ENCODE peak calls at places on chromosomes 2 and 18, in six cellular contexts. One of them, this sample, is unnamed.

GRCh38 chr18:45657357-45658335 is 42.4 kb downstream of the SLC14A2 start:
- DNase-seq in choroid plexus epithelial cell: peak
- DNase-seq in NB4: peak
- DNase-seq in HCT116: no peak
- DNase-seq in uterus: no peak
- DNase-seq in chondrocyte: no peak
- DNase-seq in this sample: no peak

GRCh38 chr2:20288941-20289340 is 61.7 kb downstream of the PUM2 start:
- DNase-seq in choroid plexus epithelial cell: peak
- DNase-seq in NB4: no peak
- DNase-seq in HCT116: peak
- DNase-seq in uterus: no peak
- DNase-seq in chondrocyte: no peak
- DNase-seq in this sample: no peak

GRCh38 chr2:126933707-126934106 is 35.0 kb downstream of the TEX51 start:
- DNase-seq in choroid plexus epithelial cell: no peak
- DNase-seq in NB4: no peak
- DNase-seq in HCT116: no peak
- DNase-seq in uterus: no peak
- DNase-seq in chondrocyte: no peak
- DNase-seq in this sample: no peak

GRCh38 chr18:908631-909621 is 4.3 kb downstream of the ADCYAP1 start:
- DNase-seq in choroid plexus epithelial cell: no peak
- DNase-seq in NB4: no peak
- DNase-seq in HCT116: no peak
- DNase-seq in uterus: no peak
- DNase-seq in chondrocyte: no peak
- DNase-seq in this sample: no peak

GRCh38 chr2:121776885-121777698 is 21.6 kb downstream of the TSN start:
- DNase-seq in choroid plexus epithelial cell: no peak
- DNase-seq in NB4: no peak
- DNase-seq in HCT116: no peak
- DNase-seq in uterus: no peak
- DNase-seq in chondrocyte: no peak
- DNase-seq in this sample: no peak

GRCh38 chr2:241118727-241119505 is 16.8 kb upstream of the MTERF4 start:
- DNase-seq in choroid plexus epithelial cell: no peak
- DNase-seq in NB4: no peak
- DNase-seq in HCT116: no peak
- DNase-seq in uterus: no peak
- DNase-seq in chondrocyte: peak
- DNase-seq in this sample: no peak

GRCh38 chr2:175601969-175602368 is 400.1 kb downstream of the LNPK start:
- DNase-seq in choroid plexus epithelial cell: no peak
- DNase-seq in NB4: no peak
- DNase-seq in HCT116: no peak
- DNase-seq in uterus: no peak
- DNase-seq in chondrocyte: no peak
- DNase-seq in this sample: no peak

GRCh38 chr2:218607436-218608115 is at the start of gene PLCD4:
- DNase-seq in choroid plexus epithelial cell: peak
- DNase-seq in NB4: no peak
- DNase-seq in HCT116: no peak
- DNase-seq in uterus: no peak
- DNase-seq in chondrocyte: no peak
- DNase-seq in this sample: no peak

GRCh38 chr18:6039055-6039454 is 143.7 kb upstream of the TMEM200C start:
- DNase-seq in choroid plexus epithelial cell: peak
- DNase-seq in NB4: no peak
- DNase-seq in HCT116: no peak
- DNase-seq in uterus: no peak
- DNase-seq in chondrocyte: no peak
- DNase-seq in this sample: no peak

GRCh38 chr2:51018145-51018544 is 13.8 kb downstream of the NRXN1 start:
- DNase-seq in choroid plexus epithelial cell: no peak
- DNase-seq in NB4: no peak
- DNase-seq in HCT116: no peak
- DNase-seq in uterus: no peak
- DNase-seq in chondrocyte: no peak
- DNase-seq in this sample: no peak

GRCh38 chr18:70028084-70028483 is 80.4 kb upstream of the CD226 start:
- DNase-seq in choroid plexus epithelial cell: no peak
- DNase-seq in NB4: no peak
- DNase-seq in HCT116: no peak
- DNase-seq in uterus: no peak
- DNase-seq in chondrocyte: no peak
- DNase-seq in this sample: no peak

GRCh38 chr18:71998547-71998946 is 545.6 kb downstream of the CBLN2 start:
- DNase-seq in choroid plexus epithelial cell: no peak
- DNase-seq in NB4: no peak
- DNase-seq in HCT116: no peak
- DNase-seq in uterus: no peak
- DNase-seq in chondrocyte: no peak
- DNase-seq in this sample: no peak

GRCh38 chr2:21599417-21599816 is 475.6 kb downstream of the TDRD15 start:
- DNase-seq in choroid plexus epithelial cell: no peak
- DNase-seq in NB4: no peak
- DNase-seq in HCT116: no peak
- DNase-seq in uterus: no peak
- DNase-seq in chondrocyte: no peak
- DNase-seq in this sample: no peak

GRCh38 chr2:177806025-177806424 is 266.6 kb downstream of the PDE11A start:
- DNase-seq in choroid plexus epithelial cell: peak
- DNase-seq in NB4: no peak
- DNase-seq in HCT116: no peak
- DNase-seq in uterus: no peak
- DNase-seq in chondrocyte: no peak
- DNase-seq in this sample: no peak

GRCh38 chr2:11753886-11754704 is 7.7 kb downstream of the LPIN1 start:
- DNase-seq in choroid plexus epithelial cell: peak
- DNase-seq in NB4: peak
- DNase-seq in HCT116: no peak
- DNase-seq in uterus: peak
- DNase-seq in chondrocyte: no peak
- DNase-seq in this sample: peak

GRCh38 chr2:177733322-177733855 is 339.2 kb downstream of the PDE11A start:
- DNase-seq in choroid plexus epithelial cell: no peak
- DNase-seq in NB4: no peak
- DNase-seq in HCT116: no peak
- DNase-seq in uterus: no peak
- DNase-seq in chondrocyte: no peak
- DNase-seq in this sample: no peak

GRCh38 chr18:43563780-43564179 is 286.5 kb upstream of the SYT4 start:
- DNase-seq in choroid plexus epithelial cell: peak
- DNase-seq in NB4: peak
- DNase-seq in HCT116: no peak
- DNase-seq in uterus: no peak
- DNase-seq in chondrocyte: no peak
- DNase-seq in this sample: no peak

GRCh38 chr2:18311413-18311812 is 249.0 kb downstream of the RDH14 start:
- DNase-seq in choroid plexus epithelial cell: no peak
- DNase-seq in NB4: no peak
- DNase-seq in HCT116: no peak
- DNase-seq in uterus: no peak
- DNase-seq in chondrocyte: no peak
- DNase-seq in this sample: no peak

GRCh38 chr2:41722668-41723369 is 325.0 kb upstream of the PKDCC start:
- DNase-seq in choroid plexus epithelial cell: peak
- DNase-seq in NB4: no peak
- DNase-seq in HCT116: no peak
- DNase-seq in uterus: no peak
- DNase-seq in chondrocyte: no peak
- DNase-seq in this sample: no peak

GRCh38 chr2:30365201-30365600 is 81.8 kb upstream of the LCLAT1 start:
- DNase-seq in choroid plexus epithelial cell: no peak
- DNase-seq in NB4: no peak
- DNase-seq in HCT116: no peak
- DNase-seq in uterus: no peak
- DNase-seq in chondrocyte: no peak
- DNase-seq in this sample: no peak

GRCh38 chr2:100320547-100321180 is 1.6 kb downstream of the LONRF2 start:
- DNase-seq in choroid plexus epithelial cell: no peak
- DNase-seq in NB4: no peak
- DNase-seq in HCT116: no peak
- DNase-seq in uterus: peak
- DNase-seq in chondrocyte: no peak
- DNase-seq in this sample: no peak

GRCh38 chr18:4068552-4069158 is 386.5 kb downstream of the DLGAP1 start:
- DNase-seq in choroid plexus epithelial cell: peak
- DNase-seq in NB4: peak
- DNase-seq in HCT116: peak
- DNase-seq in uterus: no peak
- DNase-seq in chondrocyte: no peak
- DNase-seq in this sample: no peak

GRCh38 chr2:222295368-222296041 is 3.3 kb downstream of the PAX3 start:
- DNase-seq in choroid plexus epithelial cell: peak
- DNase-seq in NB4: no peak
- DNase-seq in HCT116: no peak
- DNase-seq in uterus: no peak
- DNase-seq in chondrocyte: no peak
- DNase-seq in this sample: no peak

GRCh38 chr2:222296911-222297599 is 1.7 kb downstream of the PAX3 start:
- DNase-seq in choroid plexus epithelial cell: no peak
- DNase-seq in NB4: peak
- DNase-seq in HCT116: no peak
- DNase-seq in uterus: no peak
- DNase-seq in chondrocyte: no peak
- DNase-seq in this sample: no peak

GRCh38 chr2:222293660-222294630 is 4.9 kb downstream of the PAX3 start:
- DNase-seq in choroid plexus epithelial cell: no peak
- DNase-seq in NB4: no peak
- DNase-seq in HCT116: no peak
- DNase-seq in uterus: no peak
- DNase-seq in chondrocyte: no peak
- DNase-seq in this sample: no peak

GRCh38 chr2:222296311-222296736 is 2.5 kb downstream of the PAX3 start:
- DNase-seq in choroid plexus epithelial cell: no peak
- DNase-seq in NB4: peak
- DNase-seq in HCT116: no peak
- DNase-seq in uterus: no peak
- DNase-seq in chondrocyte: no peak
- DNase-seq in this sample: no peak

DNA sequence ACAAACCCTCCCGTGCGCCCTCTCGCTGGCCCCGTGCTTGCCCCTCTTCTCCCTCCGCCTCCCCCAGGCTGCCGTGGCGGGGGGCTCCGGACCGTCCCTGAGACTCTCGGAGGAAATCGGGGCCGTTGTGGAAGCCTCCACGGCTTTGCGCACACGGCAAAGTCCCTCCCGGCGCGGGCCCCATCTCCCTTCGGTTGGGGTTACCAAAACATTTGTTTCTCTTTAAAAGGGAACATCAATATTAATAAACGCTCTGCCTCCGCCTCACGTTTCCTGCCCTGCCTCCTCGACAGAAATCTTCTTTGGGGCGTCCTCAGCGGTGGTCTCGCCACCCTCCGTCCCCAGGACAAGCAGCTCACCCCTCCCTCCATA is 3.8 kb downstream of the PAX3 start:
- DNase-seq in choroid plexus epithelial cell: no peak
- DNase-seq in NB4: no peak
- DNase-seq in HCT116: no peak
- DNase-seq in uterus: no peak
- DNase-seq in chondrocyte: no peak
- DNase-seq in this sample: no peak
- TF ChIP-seq CTCF in choroid plexus epithelial cell: no peak
- TF ChIP-seq CTCF in NB4: no peak
- TF ChIP-seq CTCF in HCT116: no peak
- TF ChIP-seq CTCF in uterus: no peak
- TF ChIP-seq CTCF in chondrocyte: no peak
- TF ChIP-seq CTCF in this sample: no peak

DNA sequence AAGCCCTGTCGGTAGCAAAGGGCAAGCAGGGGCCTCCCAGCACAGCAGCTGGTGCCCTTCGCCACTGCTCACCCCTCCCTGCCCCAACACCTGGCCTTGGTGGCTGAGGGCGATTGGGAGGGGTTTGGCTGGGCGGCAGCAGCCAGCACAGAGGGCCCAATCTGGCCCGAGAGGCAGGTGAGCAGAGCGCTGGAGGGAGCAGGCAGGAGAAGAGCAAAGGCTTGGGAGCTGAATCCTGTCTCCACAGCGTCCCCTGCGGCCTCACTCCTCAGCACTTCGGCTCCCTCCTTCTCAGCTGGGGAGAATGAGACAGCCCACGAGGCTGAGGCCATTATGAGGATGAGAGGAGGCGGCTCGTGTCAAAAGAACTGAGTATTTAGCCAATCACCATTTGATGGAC is 74.9 kb upstream of the TAF1B start:
- DNase-seq in choroid plexus epithelial cell: peak
- DNase-seq in NB4: no peak
- DNase-seq in HCT116: no peak
- DNase-seq in uterus: no peak
- DNase-seq in chondrocyte: no peak
- DNase-seq in this sample: no peak
- TF ChIP-seq CTCF in choroid plexus epithelial cell: peak
- TF ChIP-seq CTCF in NB4: no peak
- TF ChIP-seq CTCF in HCT116: no peak
- TF ChIP-seq CTCF in uterus: no peak
- TF ChIP-seq CTCF in chondrocyte: peak
- TF ChIP-seq CTCF in this sample: no peak

DNA sequence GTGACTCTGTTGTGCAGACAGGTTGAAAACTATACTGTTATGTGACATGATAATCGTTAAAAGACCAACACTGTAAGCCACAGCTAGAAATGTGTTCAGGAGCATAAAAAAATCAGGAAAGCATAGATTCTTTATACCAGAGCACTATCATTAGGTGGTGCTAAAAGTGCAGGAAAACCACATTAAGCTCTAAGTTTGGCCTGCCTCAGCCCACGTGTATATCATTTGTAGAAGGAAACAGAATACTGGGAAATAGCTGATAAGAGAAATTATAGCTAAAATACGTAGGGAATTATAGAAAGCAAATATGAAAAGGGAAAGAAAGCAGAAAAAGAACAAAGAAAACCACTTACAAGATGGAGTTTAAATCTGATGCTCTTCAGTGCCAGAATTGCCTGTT is 26.5 kb upstream of the C2orf74 start:
- DNase-seq in choroid plexus epithelial cell: peak
- DNase-seq in NB4: peak
- DNase-seq in HCT116: peak
- DNase-seq in uterus: no peak
- DNase-seq in chondrocyte: no peak
- DNase-seq in this sample: no peak
- TF ChIP-seq CTCF in choroid plexus epithelial cell: peak
- TF ChIP-seq CTCF in NB4: peak
- TF ChIP-seq CTCF in HCT116: peak
- TF ChIP-seq CTCF in uterus: peak
- TF ChIP-seq CTCF in chondrocyte: peak
- TF ChIP-seq CTCF in this sample: no peak

DNA sequence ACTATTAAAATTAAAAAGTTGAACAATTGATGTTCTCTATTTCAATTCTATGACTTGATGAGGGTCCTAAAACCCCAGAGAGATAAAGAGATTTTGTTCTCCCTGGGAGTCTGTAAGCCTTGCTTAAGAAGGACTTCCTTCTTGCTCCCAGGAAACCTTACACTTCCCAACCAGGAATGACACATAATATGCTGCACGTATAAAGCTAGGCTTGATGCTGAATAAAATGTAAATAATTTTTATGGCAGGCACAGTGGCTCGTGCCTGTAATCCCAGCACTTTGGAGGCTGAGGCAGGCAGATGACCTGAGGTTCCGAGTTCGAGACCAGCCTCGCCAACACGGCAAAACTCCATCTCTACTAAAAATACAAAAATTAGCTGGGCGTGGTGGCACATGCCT is 27.8 kb downstream of the SPIRE1 start:
- DNase-seq in choroid plexus epithelial cell: no peak
- DNase-seq in NB4: no peak
- DNase-seq in HCT116: no peak
- DNase-seq in uterus: no peak
- DNase-seq in chondrocyte: no peak
- DNase-seq in this sample: no peak
- TF ChIP-seq CTCF in choroid plexus epithelial cell: no peak
- TF ChIP-seq CTCF in NB4: no peak
- TF ChIP-seq CTCF in HCT116: no peak
- TF ChIP-seq CTCF in uterus: no peak
- TF ChIP-seq CTCF in chondrocyte: no peak
- TF ChIP-seq CTCF in this sample: no peak

This sample was measured in natural killer cell.